ENCODE peak calls at places on chromosomes 4 and X, in five cellular contexts. F is IMR-90, T is esophagus muscularis mucosa, U is HCT116, S is HepG2. B is an unnamed sample. For H3K36me3, the result is how much of the 10 kb centered on the place peaks cover.

GRCh38 chr4:72109364-72109763 is 77.6 kb downstream of the NPFFR2 start:
- DNase-seq in T (no peak), S (no peak), F (no peak), U (no peak), B (no peak)

GRCh38 chrX:13099121-13099520 is 54.7 kb upstream of the FAM9C start:
- DNase-seq in U (no peak), S (no peak), F (no peak), T (no peak), B (no peak)

GRCh38 chrX:29143356-29143755 is 556.1 kb downstream of the IL1RAPL1 start:
- DNase-seq in T (no peak), S (no peak), F (peak), U (no peak), B (no peak)

GRCh38 chr4:147683172-147683571 is 791 bp downstream of the PRMT9 start:
- DNase-seq in S (peak), T (no peak), F (peak), U (no peak), B (no peak)

GRCh38 chr4:150821641-150822040 is 193.4 kb downstream of the LRBA start:
- DNase-seq in U (no peak), S (no peak), T (no peak), F (peak), B (no peak)

GRCh38 chr4:80409798-80410197 is 74.3 kb downstream of the CFAP299 start:
- DNase-seq in S (no peak), U (no peak), T (no peak), F (no peak), B (no peak)

GRCh38 chr4:48290146-48290772 is 20.6 kb upstream of the TEC start:
- DNase-seq in T (no peak), S (peak), U (peak), F (no peak), B (no peak)

GRCh38 chrX:619812-620493 is 10.6 kb upstream of the SHOX start:
- DNase-seq in T (peak), U (no peak), F (no peak), S (no peak), B (no peak)

GRCh38 chr4:184815046-184815877 is 10.5 kb downstream of the ACSL1 start:
- DNase-seq in F (peak), S (peak), T (no peak), U (peak), B (peak)

GRCh38 chrX:29617276-29617675 is 598.1 kb upstream of the MAGEB2 start:
- DNase-seq in U (no peak), S (no peak), T (no peak), F (peak), B (no peak)

GRCh38 chr4:113436360-113436759 is 325.2 kb downstream of the CAMK2D start:
- DNase-seq in F (peak), U (no peak), S (no peak), T (no peak), B (no peak)

GRCh38 chr4:173370130-173370476 is 651 bp upstream of the SAP30 start:
- DNase-seq in F (no peak), T (peak), U (no peak), S (no peak), B (peak)

GRCh38 chr4:156547439-156547838 is 424.2 kb downstream of the PDGFC start:
- DNase-seq in T (no peak), U (no peak), F (peak), S (no peak), B (no peak)

DNA sequence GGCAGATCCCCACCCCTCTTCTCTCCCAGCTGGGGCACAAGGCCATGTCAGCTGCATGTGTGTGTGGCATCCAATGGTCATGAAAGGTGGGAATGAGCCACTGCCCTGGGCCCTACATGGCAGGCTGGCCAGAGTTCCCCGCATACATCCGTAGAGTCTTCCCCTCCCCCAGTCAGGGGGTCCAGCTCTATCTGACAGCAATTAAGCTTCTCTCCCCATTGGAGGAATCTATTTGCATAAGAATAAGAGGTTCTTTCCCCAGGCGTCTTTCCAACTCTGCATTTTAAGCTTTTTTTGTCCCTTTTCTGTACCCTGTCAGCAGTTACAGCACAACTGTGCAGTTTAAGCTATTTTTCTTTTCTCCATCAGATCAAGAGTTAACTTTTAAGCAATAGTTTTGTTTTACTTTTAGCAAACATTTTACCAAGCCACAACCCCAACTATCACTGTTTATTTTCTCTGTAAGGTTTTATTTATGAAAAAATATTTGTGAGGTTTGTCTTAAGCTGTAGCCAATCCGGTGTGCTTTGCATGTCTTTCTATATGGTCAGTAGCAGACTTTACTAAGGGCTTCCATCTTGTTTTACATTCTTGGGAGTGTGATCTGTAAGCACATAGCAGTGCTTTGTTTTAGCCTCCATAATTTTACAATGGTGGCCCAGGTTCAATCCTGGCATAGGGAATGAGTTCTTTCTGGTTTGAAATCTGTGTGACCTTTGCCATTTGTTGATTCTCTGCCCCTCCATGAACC is 28.7 kb downstream of the NLRP2B start:
- DNase-seq in S (no peak), U (no peak), F (no peak), T (no peak), B (no peak)
- TF ChIP-seq POLR2A in S (no peak), U (no peak), F (no peak), T (no peak), B (no peak)

GRCh38 chr4:4321951-4322688 is 32.1 kb downstream of the ZBTB49 start:
- DNase-seq in U (no peak), S (no peak), T (no peak), F (no peak), B (no peak)

GRCh38 chr4:4317496-4318232 is 27.6 kb downstream of the ZBTB49 start:
- DNase-seq in F (no peak), S (no peak), T (no peak), U (no peak), B (peak)

GRCh38 chr4:4320528-4320927 is 30.5 kb downstream of the ZBTB49 start:
- DNase-seq in U (no peak), F (no peak), S (no peak), T (no peak), B (peak)

GRCh38 chr4:4323705-4324534 is 33.9 kb downstream of the ZBTB49 start:
- DNase-seq in S (no peak), T (no peak), U (no peak), F (peak), B (peak)

DNA sequence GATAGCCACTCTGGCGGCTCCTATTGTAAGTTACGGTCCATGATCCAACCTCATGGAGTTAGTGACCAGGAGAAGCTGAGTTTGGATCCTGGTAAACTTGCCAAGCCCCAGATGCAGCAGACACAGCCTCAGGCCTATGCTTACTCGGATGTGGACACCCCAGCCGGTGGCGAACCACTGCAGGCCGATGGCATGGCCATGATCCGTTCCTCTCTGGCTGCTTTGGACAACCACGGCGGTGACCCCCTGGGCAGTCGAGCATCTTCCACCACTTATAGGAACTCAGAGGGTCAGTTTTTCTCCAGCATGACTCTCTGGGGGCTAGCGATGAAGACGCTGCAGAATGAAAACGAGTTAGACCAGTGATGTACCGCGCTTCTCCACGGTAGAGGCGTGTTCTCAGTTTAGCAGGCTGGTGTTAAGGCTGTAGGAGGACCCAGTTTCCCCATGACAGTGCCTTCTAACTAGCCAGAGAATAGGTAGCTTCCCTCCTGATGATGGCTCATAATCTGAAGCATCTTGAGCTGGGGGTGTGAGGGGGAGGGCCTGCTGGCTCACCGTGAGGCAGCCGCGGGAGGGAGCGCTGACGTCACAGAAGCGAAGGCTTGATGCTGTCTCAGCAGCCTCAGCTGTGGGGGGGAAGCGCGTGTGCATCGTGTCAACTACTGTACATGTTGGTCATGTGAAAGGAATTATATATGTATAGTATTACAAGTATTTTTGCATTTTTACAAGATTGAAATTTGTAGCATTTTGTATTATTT is 31.1 kb downstream of the ZBTB49 start:
- DNase-seq in U (no peak), F (no peak), T (no peak), S (no peak), B (no peak)
- H3K36me3 ChIP-seq in U (under half), F (under half), T (half or more), S (under half), B (half or more)

GRCh38 chr4:52861879-52862604 is at the start of gene RASL11B:
- DNase-seq in F (peak), S (peak), T (no peak), U (peak), B (peak)
- TF ChIP-seq POLR2A in F (no peak), S (no peak), T (no peak), U (no peak), B (no peak)

DNA sequence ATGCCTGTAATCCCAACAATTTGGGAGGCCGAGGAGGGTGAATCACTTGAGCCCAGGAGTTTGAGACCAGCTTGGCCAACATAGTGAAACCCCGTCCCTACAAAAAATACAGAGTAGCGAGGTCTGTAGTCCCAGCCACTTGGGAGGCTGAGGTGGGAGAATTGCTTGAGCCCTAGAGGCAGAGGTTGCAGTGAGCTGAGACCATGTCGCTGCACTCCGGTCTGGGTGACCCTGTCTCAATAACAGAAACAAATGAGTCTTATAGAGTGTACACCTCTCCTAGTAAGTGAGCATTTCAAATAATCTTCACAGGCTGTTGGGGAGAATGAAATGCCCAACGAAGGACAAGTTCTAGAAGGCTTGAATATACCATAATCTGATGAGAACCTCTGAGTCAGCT is 5.5 kb downstream of the UCHL1 start:
- DNase-seq in F (no peak), T (no peak), U (no peak), S (no peak), B (no peak)
- H3K36me3 ChIP-seq in F (half or more), T (under half), U (under half), S (under half), B (under half)

GRCh38 chrX:153411255-153411987 is at the start of gene ZFP92:
- DNase-seq in T (no peak), F (no peak), U (no peak), S (no peak), B (no peak)
- TF ChIP-seq POLR2A in T (no peak), F (no peak), U (no peak), S (no peak), B (no peak)

GRCh38 chrX:148612431-148612830 is 112.0 kb downstream of the AFF2 start:
- DNase-seq in T (no peak), F (no peak), S (no peak), U (no peak), B (no peak)
- H3K36me3 ChIP-seq in T (under half), F (under half), S (under half), U (under half), B (under half)

GRCh38 chr4:16082424-16083216 is 1.2 kb downstream of the PROM1 start:
- DNase-seq in S (peak), F (no peak), U (no peak), T (peak), B (peak)
- TF ChIP-seq POLR2A in S (no peak), F (no peak), U (no peak), T (no peak), B (no peak)

DNA sequence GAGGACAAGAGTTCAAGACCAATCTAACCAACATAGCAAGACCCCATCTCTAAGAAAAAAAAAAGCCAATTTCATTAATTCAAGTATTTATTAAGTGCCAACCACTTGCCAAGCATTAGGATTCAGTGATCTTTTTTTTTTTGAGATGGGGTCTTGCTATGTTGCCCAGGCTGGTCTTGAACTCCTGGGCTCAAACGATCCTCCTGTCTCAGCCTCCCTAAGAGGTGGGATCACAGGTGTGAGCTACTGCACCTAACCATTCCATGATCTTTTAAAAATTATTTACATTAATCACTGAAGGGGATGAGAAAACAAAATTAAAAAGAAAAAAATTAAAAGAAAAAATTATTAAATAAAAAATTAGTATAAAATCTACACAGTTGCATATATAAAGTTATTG is 24.4 kb downstream of the HELQ start:
- DNase-seq in U (no peak), S (no peak), T (no peak), F (no peak), B (no peak)
- H3K36me3 ChIP-seq in U (under half), S (under half), T (half or more), F (under half), B (under half)

GRCh38 chr4:1230971-1231636 is 17.8 kb downstream of the CTBP1 start:
- DNase-seq in S (no peak), U (no peak), T (no peak), F (no peak), B (no peak)
- TF ChIP-seq POLR2A in S (no peak), U (no peak), T (no peak), F (no peak), B (no peak)

B was measured in suprapubic skin.